ENCODE peak calls at places on chromosomes 7 and 10, in eight cellular contexts. F, E, Y, G, I, O, J and D are unnamed samples.

GRCh38 chr10:91343010-91343409 is 67.1 kb upstream of the HECTD2 start:
- DNase-seq in F (no peak), E (no peak), Y (no peak), G (no peak), I (no peak), O (no peak), J (no peak), D (no peak)

GRCh38 chr7:117152213-117153007 is 170.4 kb downstream of the WNT2 start:
- DNase-seq in F (no peak), E (no peak), Y (no peak), G (no peak), I (no peak), O (no peak), J (no peak), D (no peak)

GRCh38 chr10:79926037-79926436 is 22.9 kb downstream of the SFTPD start:
- DNase-seq in F (no peak), E (no peak), Y (no peak), G (no peak), I (no peak), O (no peak), J (no peak), D (no peak)

GRCh38 chr10:70188768-70189167 is 18.5 kb upstream of the SAR1A start:
- DNase-seq in F (no peak), E (no peak), Y (no peak), G (no peak), I (no peak), O (no peak), J (no peak), D (no peak)

GRCh38 chr10:91691981-91692380 is 59.1 kb upstream of the PPP1R3C start:
- DNase-seq in F (no peak), E (no peak), Y (no peak), G (no peak), I (no peak), O (no peak), J (no peak), D (no peak)

GRCh38 chr7:101717986-101718746 is 89.1 kb upstream of the MYL10 start:
- DNase-seq in F (peak; percentile 53), E (peak; percentile 34), Y (no peak), G (no peak), I (no peak), O (no peak), J (peak; percentile 20), D (no peak)

GRCh38 chr10:110488944-110489343 is 8.8 kb upstream of the DUSP5 start:
- DNase-seq in F (no peak), E (no peak), Y (no peak), G (no peak), I (no peak), O (no peak), J (no peak), D (no peak)

GRCh38 chr7:96638669-96639068 is 71.0 kb downstream of the SEM1 start:
- DNase-seq in F (no peak), E (no peak), Y (no peak), G (no peak), I (no peak), O (no peak), J (no peak), D (no peak)

GRCh38 chr10:28841625-28842024 is 164.3 kb downstream of the BAMBI start:
- DNase-seq in F (no peak), E (no peak), Y (no peak), G (no peak), I (no peak), O (no peak), J (no peak), D (no peak)

GRCh38 chr10:33706746-33707145 is 372.3 kb upstream of the NRP1 start:
- DNase-seq in F (no peak), E (no peak), Y (no peak), G (no peak), I (no peak), O (no peak), J (no peak), D (no peak)

GRCh38 chr10:72275351-72276012 is 1.8 kb downstream of the DDIT4 start:
- DNase-seq in F (no peak), E (no peak), Y (no peak), G (no peak), I (no peak), O (peak; percentile 46), J (no peak), D (no peak)

GRCh38 chr7:92417913-92418312 is 29.4 kb upstream of the GATAD1 start:
- DNase-seq in F (no peak), E (no peak), Y (no peak), G (no peak), I (no peak), O (no peak), J (no peak), D (no peak)

GRCh38 chr7:12518920-12519681 is 51.4 kb upstream of the SCIN start:
- DNase-seq in F (no peak), E (no peak), Y (no peak), G (peak; percentile 75), I (no peak), O (no peak), J (no peak), D (no peak)

GRCh38 chr10:131580076-131580652 is 268.6 kb upstream of the TCERG1L start:
- DNase-seq in F (no peak), E (no peak), Y (no peak), G (no peak), I (peak; percentile 32), O (no peak), J (no peak), D (no peak)

GRCh38 chr10:124681626-124682552 is 62.3 kb downstream of the FAM53B start:
- DNase-seq in F (peak; percentile 42), E (no peak), Y (no peak), G (no peak), I (no peak), O (no peak), J (peak; percentile 8), D (no peak)

GRCh38 chr10:74949434-74949833 is 123.0 kb downstream of the KAT6B start:
- DNase-seq in F (no peak), E (no peak), Y (no peak), G (no peak), I (no peak), O (no peak), J (no peak), D (no peak)

GRCh38 chr7:64839910-64840309 is 45.7 kb downstream of the ZNF138 start:
- DNase-seq in F (no peak), E (no peak), Y (no peak), G (no peak), I (no peak), O (no peak), J (no peak), D (no peak)

GRCh38 chr10:82411416-82411815 is 536.4 kb downstream of the NRG3 start:
- DNase-seq in F (no peak), E (no peak), Y (no peak), G (no peak), I (no peak), O (no peak), J (no peak), D (no peak)

GRCh38 chr10:16843252-16843870 is 26.1 kb upstream of the RSU1 start:
- DNase-seq in F (no peak), E (peak; percentile 52), Y (peak; percentile 69), G (no peak), I (no peak), O (no peak), J (no peak), D (peak; percentile 49)

GRCh38 chr7:25238056-25238745 is 9.9 kb upstream of the NPVF start:
- DNase-seq in F (no peak), E (no peak), Y (no peak), G (no peak), I (no peak), O (no peak), J (no peak), D (no peak)

GRCh38 chr7:84022686-84023308 is 171.8 kb downstream of the SEMA3A start:
- DNase-seq in F (no peak), E (no peak), Y (no peak), G (no peak), I (no peak), O (peak; percentile 19), J (no peak), D (no peak)

GRCh38 chr7:29277436-29278215 is 83.1 kb downstream of the CHN2 start:
- DNase-seq in F (no peak), E (no peak), Y (no peak), G (no peak), I (no peak), O (no peak), J (no peak), D (no peak)

GRCh38 chr10:110200518-110200917 is 6.9 kb upstream of the MXI1 start:
- DNase-seq in F (no peak), E (no peak), Y (no peak), G (no peak), I (no peak), O (no peak), J (no peak), D (no peak)

GRCh38 chr7:155994253-155994811 is 182.1 kb upstream of the SHH start:
- DNase-seq in F (no peak), E (no peak), Y (no peak), G (peak; percentile 18), I (no peak), O (no peak), J (no peak), D (no peak)

GRCh38 chr7:44196450-44196872 is 4.3 kb upstream of the YKT6 start:
- DNase-seq in F (no peak), E (no peak), Y (peak; percentile 7), G (peak; percentile 63), I (peak; percentile 21), O (no peak), J (no peak), D (peak; percentile 28)

DNA sequence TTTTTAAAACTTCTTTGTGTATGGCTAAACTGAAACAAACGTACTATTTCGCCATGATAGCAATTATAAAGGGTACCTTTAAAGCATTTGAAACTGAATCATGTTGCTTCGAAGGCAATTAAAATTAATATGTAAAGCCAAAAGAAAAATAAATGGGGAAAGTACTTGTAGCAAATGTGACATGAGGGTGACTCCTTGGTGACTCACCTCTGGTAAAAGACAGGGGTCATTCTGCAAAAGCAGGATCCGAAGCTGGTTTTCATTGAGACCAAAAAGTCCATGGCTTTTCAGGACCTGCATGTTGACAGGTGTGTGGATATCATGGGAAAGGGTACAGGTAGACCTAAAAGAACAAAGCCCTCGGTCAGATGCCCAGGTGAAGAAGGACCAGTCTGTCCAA is 1.5 kb downstream of the ZC3HAV1L start:
- DNase-seq in F (no peak), E (no peak), Y (no peak), G (no peak), I (no peak), O (no peak), J (no peak), D (no peak)
- H3K27ac ChIP-seq in F (no peak overlapping the region), E (no peak overlapping the region), Y (no peak overlapping the region), G (no peak overlapping the region), I (no peak overlapping the region), O (no peak overlapping the region), J (peak overlapping the region; percentile 90), D (no peak overlapping the region)

GRCh38 chr10:117135026-117135372 is 3.1 kb downstream of the VAX1 start:
- DNase-seq in F (no peak), E (no peak), Y (no peak), G (no peak), I (no peak), O (no peak), J (no peak), D (no peak)
- H3K9me3 ChIP-seq in F (no peaks in the 10 kb centered on the region), E (peaks cover 20% of the 10 kb centered on the region), Y (no peaks in the 10 kb centered on the region), G (no peaks in the 10 kb centered on the region), I (no peaks in the 10 kb centered on the region), O (no peaks in the 10 kb centered on the region), J (no peaks in the 10 kb centered on the region), D (no peaks in the 10 kb centered on the region)

GRCh38 chr10:61175331-61175730 is 231.3 kb upstream of the RHOBTB1 start:
- DNase-seq in F (no peak), E (no peak), Y (no peak), G (no peak), I (no peak), O (no peak), J (no peak), D (no peak)
- H3K27ac ChIP-seq in F (no peak overlapping the region), E (no peak overlapping the region), Y (no peak overlapping the region), G (no peak overlapping the region), I (no peak overlapping the region), O (no peak overlapping the region), J (peak overlapping the region; percentile 58), D (no peak overlapping the region)

GRCh38 chr7:157840174-157840912 is 503.5 kb downstream of the DNAJB6 start:
- DNase-seq in F (no peak), E (no peak), Y (no peak), G (no peak), I (peak; percentile 53), O (no peak), J (no peak), D (no peak)
- H3K9me3 ChIP-seq in F (no peaks in the 10 kb centered on the region), E (peaks cover 79% of the 10 kb centered on the region), Y (no peaks in the 10 kb centered on the region), G (no peaks in the 10 kb centered on the region), I (no peaks in the 10 kb centered on the region), O (no peaks in the 10 kb centered on the region), J (no peaks in the 10 kb centered on the region), D (no peaks in the 10 kb centered on the region)